ENCODE peak calls at places on chromosomes 3 and 15, in eight cellular contexts. U is mesendoderm, M is tibial artery, D is right lobe of liver, A is SK-N-SH, B is HL-60, Z is endodermal cell, F is body of pancreas. L is an unnamed sample.

GRCh38 chr15:75861750-75862402 is 18.6 kb downstream of the UBE2Q2 start:
- DNase-seq in U (no peak), D (no peak), Z (no peak), B (no peak), F (no peak), A (no peak), M (no peak), L (no peak)

GRCh38 chr3:51271172-51271571 is 113.9 kb upstream of the MANF start:
- DNase-seq in U (no peak), B (no peak), A (no peak), D (no peak), M (no peak), F (no peak), Z (no peak), L (no peak)

GRCh38 chr15:56919708-56920637 is 1.5 kb downstream of the TCF12 start:
- DNase-seq in M (peak; percentile 67), U (peak; percentile 79), F (peak; percentile 30), B (peak; percentile 33), D (peak; percentile 50), A (no peak), Z (peak; percentile 84), L (peak; percentile 48)

GRCh38 chr15:47711654-47712053 is 5.7 kb upstream of the SEMA6D start:
- DNase-seq in D (no peak), U (peak; percentile 42), M (no peak), Z (no peak), F (no peak), A (peak; percentile 38), B (no peak), L (no peak)

GRCh38 chr3:76500746-76501275 is 539.1 kb upstream of the ROBO2 start:
- DNase-seq in F (no peak), D (no peak), U (no peak), M (no peak), Z (no peak), B (no peak), A (no peak), L (no peak)

GRCh38 chr15:84731774-84732173 is 15.8 kb upstream of the SEC11A start:
- DNase-seq in M (no peak), D (no peak), B (no peak), U (no peak), Z (no peak), F (no peak), A (no peak), L (no peak)

GRCh38 chr3:174325834-174326705 is 533.1 kb upstream of the NAALADL2 start:
- DNase-seq in M (no peak), B (no peak), U (no peak), A (no peak), Z (no peak), D (no peak), F (no peak), L (no peak)

GRCh38 chr3:56064684-56065083 is 403.6 kb downstream of the ERC2 start:
- DNase-seq in A (no peak), U (no peak), Z (no peak), B (no peak), M (no peak), F (no peak), D (no peak), L (no peak)

GRCh38 chr3:10389341-10389740 is 68.4 kb upstream of the SEC13 start:
- DNase-seq in Z (no peak), F (no peak), A (no peak), D (no peak), U (no peak), B (no peak), M (no peak), L (no peak)

GRCh38 chr3:178901204-178901603 is 170.4 kb downstream of the ZMAT3 start:
- DNase-seq in M (no peak), B (no peak), A (no peak), Z (no peak), F (no peak), D (no peak), U (no peak), L (no peak)

GRCh38 chr3:149277338-149277813 is 55.7 kb upstream of the CP start:
- DNase-seq in A (no peak), F (no peak), M (no peak), Z (no peak), D (no peak), B (peak; percentile 55), U (peak; percentile 54), L (peak; percentile 45)

GRCh38 chr3:100561459-100562158 is 47.8 kb upstream of the ADGRG7 start:
- DNase-seq in Z (peak; percentile 44), A (no peak), M (no peak), B (no peak), D (no peak), U (peak; percentile 10), F (no peak), L (no peak)

GRCh38 chr3:169578381-169578780 is 85.1 kb downstream of the MECOM start:
- DNase-seq in D (no peak), U (no peak), M (no peak), A (no peak), Z (no peak), B (no peak), F (no peak), L (no peak)

GRCh38 chr15:55402707-55403106 is 5.5 kb downstream of the CCPG1 start:
- DNase-seq in F (no peak), U (no peak), M (no peak), B (no peak), D (no peak), A (no peak), Z (no peak), L (no peak)

GRCh38 chr3:117868766-117869165 is 1159.2 kb downstream of the TUSC7 start:
- DNase-seq in U (no peak), D (no peak), B (no peak), F (no peak), Z (no peak), M (no peak), A (no peak), L (no peak)

GRCh38 chr3:29759443-29760033 is 478.7 kb downstream of the RBMS3 start:
- DNase-seq in A (peak; percentile 10), D (no peak), U (no peak), B (no peak), Z (no peak), M (no peak), F (no peak), L (no peak)

GRCh38 chr3:189389346-189389745 is 217.6 kb downstream of the TPRG1 start:
- DNase-seq in U (no peak), D (no peak), A (no peak), M (no peak), B (no peak), Z (no peak), F (no peak), L (no peak)

GRCh38 chr3:186121968-186122367 is 13.1 kb upstream of the ETV5 start:
- DNase-seq in F (peak; percentile 82), U (peak; percentile 80), M (no peak), Z (peak; percentile 91), D (no peak), B (no peak), A (no peak), L (no peak)

GRCh38 chr3:186121271-186121670 is 12.4 kb upstream of the ETV5 start:
- DNase-seq in A (no peak), U (no peak), B (no peak), D (no peak), F (no peak), Z (no peak), M (no peak), L (no peak)

GRCh38 chr3:186118692-186119091 is 9.8 kb upstream of the ETV5 start:
- DNase-seq in U (no peak), B (no peak), M (no peak), F (peak; percentile 44), D (no peak), A (no peak), Z (no peak), L (no peak)

GRCh38 chr3:186117521-186118111 is 8.7 kb upstream of the ETV5 start:
- DNase-seq in Z (no peak), A (no peak), B (no peak), F (no peak), D (no peak), U (no peak), M (no peak), L (no peak)

GRCh38 chr3:186119499-186119898 is 10.6 kb upstream of the ETV5 start:
- DNase-seq in Z (no peak), U (no peak), D (no peak), M (no peak), A (no peak), B (no peak), F (no peak), L (no peak)
- H3K27me3 ChIP-seq in Z (peaks cover 17% of the 10 kb centered on the region), U (no peaks in the 10 kb centered on the region), D (no peaks in the 10 kb centered on the region), M (no peaks in the 10 kb centered on the region), A (no peaks in the 10 kb centered on the region), B (no peaks in the 10 kb centered on the region), F (no peaks in the 10 kb centered on the region), L (peaks cover 3% of the 10 kb centered on the region)

DNA sequence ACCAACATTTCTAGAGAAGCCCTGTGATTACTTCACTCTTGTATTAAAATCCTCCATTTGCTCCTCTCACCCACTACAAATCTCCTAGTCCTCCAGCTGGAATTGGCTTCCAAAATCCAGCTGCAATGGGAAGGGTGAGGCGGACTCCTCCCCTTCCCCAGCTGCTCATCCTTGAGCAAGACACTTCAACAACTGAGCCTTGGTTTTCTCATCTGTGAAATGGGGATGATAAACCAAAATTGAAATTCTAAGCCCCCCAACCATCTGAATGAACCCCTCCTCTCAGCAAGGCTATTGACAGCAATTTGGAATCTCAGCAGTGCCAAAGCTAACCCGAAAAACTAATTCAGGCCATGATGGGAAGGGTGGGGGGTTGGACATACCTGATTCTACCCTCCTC is 9.4 kb downstream of the FAM174B start:
- DNase-seq in U (no peak), F (no peak), A (no peak), D (no peak), Z (no peak), M (no peak), B (no peak), L (no peak)
- H3K27ac ChIP-seq in U (peak overlapping the region; percentile 92), F (peak overlapping the region; percentile 61), A (no peak overlapping the region), D (no peak overlapping the region), Z (no peak overlapping the region), M (no peak overlapping the region), B (no peak overlapping the region), L (no peak overlapping the region)

DNA sequence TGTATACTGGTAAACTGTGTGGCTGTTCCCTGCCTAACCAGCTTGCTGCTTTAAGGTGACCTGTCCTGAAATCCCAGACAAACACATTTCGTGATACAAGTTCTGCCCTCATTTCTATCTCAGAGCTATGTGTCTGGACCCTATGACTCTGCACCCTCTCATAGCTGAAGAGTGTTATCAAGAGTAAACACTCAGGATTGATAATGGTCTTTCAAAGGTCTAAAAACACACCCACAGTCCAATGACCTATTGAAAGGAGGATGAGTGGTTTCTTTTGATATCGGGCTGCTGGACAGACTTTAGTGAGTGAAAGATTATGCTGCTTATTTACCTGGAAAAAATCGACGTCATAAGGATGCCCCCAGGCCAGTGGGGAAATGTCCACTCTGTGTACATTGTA is 276.2 kb upstream of the MCTP2 start:
- DNase-seq in F (no peak), Z (no peak), M (no peak), A (no peak), U (no peak), B (no peak), D (no peak), L (no peak)
- H3K4me3 ChIP-seq in F (no peak overlapping the region), Z (no peak overlapping the region), M (no peak overlapping the region), A (no peak overlapping the region), U (no peak overlapping the region), B (no peak overlapping the region), D (no peak overlapping the region), L (no peak overlapping the region)

DNA sequence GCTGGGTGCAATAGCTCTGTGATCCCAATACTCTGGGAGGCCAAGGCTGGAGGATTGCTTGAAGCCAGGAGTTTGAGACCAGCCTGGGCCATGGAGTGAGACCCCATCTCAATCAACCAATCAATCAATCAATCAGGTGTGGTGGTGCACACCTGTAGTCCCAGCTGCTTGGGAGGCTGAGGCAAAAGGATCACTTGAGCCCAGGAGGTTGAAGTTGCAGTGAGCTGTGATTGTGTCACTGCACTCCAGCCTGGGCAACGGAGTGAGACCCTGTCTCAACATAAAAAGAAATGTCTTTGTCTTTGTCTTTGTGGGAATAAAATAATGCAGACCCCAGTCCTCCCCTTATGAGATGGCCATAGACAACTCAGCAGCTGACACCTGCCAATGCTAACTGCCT is 34.9 kb upstream of the TLE3 start:
- DNase-seq in B (no peak), F (no peak), U (no peak), A (no peak), Z (no peak), D (no peak), M (no peak), L (no peak)
- H3K27me3 ChIP-seq in B (no peaks in the 10 kb centered on the region), F (no peaks in the 10 kb centered on the region), U (no peaks in the 10 kb centered on the region), A (no peaks in the 10 kb centered on the region), Z (peaks cover 65% of the 10 kb centered on the region), D (no peaks in the 10 kb centered on the region), M (no peaks in the 10 kb centered on the region), L (no peaks in the 10 kb centered on the region)

L was measured in colonic mucosa.